ENCODE peak calls at places on chromosomes 6 and 20, in eight cellular contexts. One of them, this sample, is unnamed.

GRCh38 chr6:161101517-161101916 is 109.9 kb downstream of the MAP3K4 start:
- DNase-seq in heart right ventricle: no peak
- DNase-seq in NCI-H748 treated with DMSO at 0.1 percent for 48 hours: no peak
- DNase-seq in PC-3: no peak
- DNase-seq in spleen: no peak
- DNase-seq in omental fat pad: no peak
- DNase-seq in EH: no peak
- DNase-seq in smooth muscle cell of the brain vasculature: no peak
- DNase-seq in this sample: no peak

GRCh38 chr6:92538926-92539325 is 880.4 kb downstream of the EPHA7 start:
- DNase-seq in omental fat pad: no peak
- DNase-seq in spleen: no peak
- DNase-seq in heart right ventricle: no peak
- DNase-seq in NCI-H748 treated with DMSO at 0.1 percent for 48 hours: no peak
- DNase-seq in smooth muscle cell of the brain vasculature: no peak
- DNase-seq in PC-3: no peak
- DNase-seq in EH: no peak
- DNase-seq in this sample: no peak

GRCh38 chr6:134936927-134937326 is 13.0 kb downstream of the ALDH8A1 start:
- DNase-seq in smooth muscle cell of the brain vasculature: no peak
- DNase-seq in spleen: no peak
- DNase-seq in omental fat pad: no peak
- DNase-seq in PC-3: peak; percentile 60
- DNase-seq in NCI-H748 treated with DMSO at 0.1 percent for 48 hours: no peak
- DNase-seq in EH: peak; percentile 92
- DNase-seq in heart right ventricle: no peak
- DNase-seq in this sample: no peak

GRCh38 chr6:43707767-43708166 is 20.2 kb upstream of the MRPS18A start:
- DNase-seq in smooth muscle cell of the brain vasculature: no peak
- DNase-seq in PC-3: no peak
- DNase-seq in heart right ventricle: no peak
- DNase-seq in EH: no peak
- DNase-seq in omental fat pad: no peak
- DNase-seq in NCI-H748 treated with DMSO at 0.1 percent for 48 hours: no peak
- DNase-seq in spleen: no peak
- DNase-seq in this sample: no peak

GRCh38 chr6:44073612-44074382 is 53.5 kb downstream of the MRPL14 start:
- DNase-seq in smooth muscle cell of the brain vasculature: no peak
- DNase-seq in spleen: no peak
- DNase-seq in NCI-H748 treated with DMSO at 0.1 percent for 48 hours: no peak
- DNase-seq in EH: peak; percentile 45
- DNase-seq in heart right ventricle: no peak
- DNase-seq in omental fat pad: no peak
- DNase-seq in PC-3: no peak
- DNase-seq in this sample: no peak

GRCh38 chr6:24775520-24776058 is 852 bp downstream of the GMNN start:
- DNase-seq in omental fat pad: peak; percentile 25
- DNase-seq in PC-3: peak; percentile 41
- DNase-seq in EH: peak; percentile 78
- DNase-seq in smooth muscle cell of the brain vasculature: no peak
- DNase-seq in spleen: no peak
- DNase-seq in NCI-H748 treated with DMSO at 0.1 percent for 48 hours: no peak
- DNase-seq in heart right ventricle: no peak
- DNase-seq in this sample: no peak

GRCh38 chr6:46715106-46715505 is 20.1 kb downstream of the PLA2G7 start:
- DNase-seq in smooth muscle cell of the brain vasculature: no peak
- DNase-seq in omental fat pad: no peak
- DNase-seq in EH: no peak
- DNase-seq in heart right ventricle: no peak
- DNase-seq in PC-3: peak; percentile 80
- DNase-seq in NCI-H748 treated with DMSO at 0.1 percent for 48 hours: no peak
- DNase-seq in spleen: no peak
- DNase-seq in this sample: no peak

GRCh38 chr20:46639587-46639986 is 11.7 kb downstream of the SLC13A3 start:
- DNase-seq in EH: no peak
- DNase-seq in smooth muscle cell of the brain vasculature: no peak
- DNase-seq in NCI-H748 treated with DMSO at 0.1 percent for 48 hours: no peak
- DNase-seq in heart right ventricle: no peak
- DNase-seq in PC-3: no peak
- DNase-seq in omental fat pad: no peak
- DNase-seq in spleen: no peak
- DNase-seq in this sample: no peak

GRCh38 chr6:142883011-142883410 is 62.0 kb downstream of the HIVEP2 start:
- DNase-seq in NCI-H748 treated with DMSO at 0.1 percent for 48 hours: no peak
- DNase-seq in smooth muscle cell of the brain vasculature: no peak
- DNase-seq in PC-3: no peak
- DNase-seq in spleen: no peak
- DNase-seq in omental fat pad: no peak
- DNase-seq in EH: peak; percentile 65
- DNase-seq in heart right ventricle: no peak
- DNase-seq in this sample: no peak

GRCh38 chr6:128152551-128152950 is 251.7 kb upstream of the THEMIS start:
- DNase-seq in EH: no peak
- DNase-seq in smooth muscle cell of the brain vasculature: no peak
- DNase-seq in omental fat pad: no peak
- DNase-seq in heart right ventricle: no peak
- DNase-seq in PC-3: no peak
- DNase-seq in NCI-H748 treated with DMSO at 0.1 percent for 48 hours: no peak
- DNase-seq in spleen: no peak
- DNase-seq in this sample: no peak

GRCh38 chr20:841568-842546 is 8.3 kb downstream of the FAM110A start:
- DNase-seq in NCI-H748 treated with DMSO at 0.1 percent for 48 hours: peak; percentile 33
- DNase-seq in omental fat pad: no peak
- DNase-seq in heart right ventricle: no peak
- DNase-seq in smooth muscle cell of the brain vasculature: no peak
- DNase-seq in EH: no peak
- DNase-seq in PC-3: peak; percentile 80
- DNase-seq in spleen: peak; percentile 79
- DNase-seq in this sample: no peak

GRCh38 chr20:53760025-53760441 is 166.4 kb upstream of the ZNF217 start:
- DNase-seq in PC-3: no peak
- DNase-seq in NCI-H748 treated with DMSO at 0.1 percent for 48 hours: no peak
- DNase-seq in EH: no peak
- DNase-seq in omental fat pad: no peak
- DNase-seq in smooth muscle cell of the brain vasculature: no peak
- DNase-seq in spleen: no peak
- DNase-seq in heart right ventricle: no peak
- DNase-seq in this sample: no peak

GRCh38 chr20:34863421-34863965 is 9.2 kb downstream of the GGT7 start:
- DNase-seq in PC-3: no peak
- DNase-seq in smooth muscle cell of the brain vasculature: no peak
- DNase-seq in omental fat pad: no peak
- DNase-seq in EH: no peak
- DNase-seq in spleen: no peak
- DNase-seq in NCI-H748 treated with DMSO at 0.1 percent for 48 hours: no peak
- DNase-seq in heart right ventricle: no peak
- DNase-seq in this sample: peak; percentile 85

GRCh38 chr6:56370127-56370540 is 122.8 kb upstream of the COL21A1 start:
- DNase-seq in smooth muscle cell of the brain vasculature: no peak
- DNase-seq in spleen: no peak
- DNase-seq in EH: peak; percentile 66
- DNase-seq in heart right ventricle: peak; percentile 34
- DNase-seq in omental fat pad: no peak
- DNase-seq in NCI-H748 treated with DMSO at 0.1 percent for 48 hours: peak; percentile 92
- DNase-seq in PC-3: peak; percentile 94
- DNase-seq in this sample: peak; percentile 80

GRCh38 chr6:139828751-139829519 is 454.5 kb upstream of the CITED2 start:
- DNase-seq in PC-3: no peak
- DNase-seq in NCI-H748 treated with DMSO at 0.1 percent for 48 hours: no peak
- DNase-seq in heart right ventricle: no peak
- DNase-seq in omental fat pad: no peak
- DNase-seq in EH: no peak
- DNase-seq in spleen: no peak
- DNase-seq in smooth muscle cell of the brain vasculature: no peak
- DNase-seq in this sample: no peak

GRCh38 chr6:35146453-35146852 is 5.3 kb upstream of the TCP11 start:
- DNase-seq in omental fat pad: no peak
- DNase-seq in smooth muscle cell of the brain vasculature: no peak
- DNase-seq in heart right ventricle: peak; percentile 37
- DNase-seq in spleen: no peak
- DNase-seq in EH: peak; percentile 74
- DNase-seq in NCI-H748 treated with DMSO at 0.1 percent for 48 hours: no peak
- DNase-seq in PC-3: peak; percentile 81
- DNase-seq in this sample: no peak

GRCh38 chr6:25034477-25034876 is 98.7 kb upstream of the RIPOR2 start:
- DNase-seq in omental fat pad: no peak
- DNase-seq in NCI-H748 treated with DMSO at 0.1 percent for 48 hours: no peak
- DNase-seq in spleen: no peak
- DNase-seq in smooth muscle cell of the brain vasculature: no peak
- DNase-seq in EH: no peak
- DNase-seq in heart right ventricle: no peak
- DNase-seq in PC-3: no peak
- DNase-seq in this sample: no peak

This sample was measured in RWPE2.